ENCODE peak calls at places on chromosomes 12 and 14, in ten cellular contexts. D, J, C, N, I, Z, X, M, Q and S are unnamed samples.

GRCh38 chr12:132023658-132024057 is 73.9 kb downstream of the EP400 start:
- DNase-seq in D (no peak), N (no peak), M (no peak), I (no peak), J (no peak), Z (no peak), C (no peak), Q (peak), X (no peak), S (no peak)

GRCh38 chr14:103204852-103205540 is 81.7 kb downstream of the TNFAIP2 start:
- DNase-seq in D (no peak), I (no peak), C (no peak), M (peak), Q (no peak), X (no peak), J (no peak), N (no peak), Z (peak), S (no peak)

GRCh38 chr12:10179871-10180270 is 1.0 kb downstream of the TMEM52B start:
- DNase-seq in Q (no peak), Z (peak), J (no peak), M (no peak), I (no peak), N (no peak), C (no peak), X (no peak), D (no peak), S (no peak)

GRCh38 chr14:69055125-69055524 is 76.0 kb upstream of the ACTN1 start:
- DNase-seq in J (no peak), Q (no peak), M (peak), C (no peak), Z (peak), D (no peak), I (no peak), N (no peak), X (no peak), S (no peak)

GRCh38 chr14:50935126-50936090 is 8.9 kb downstream of the PYGL start:
- DNase-seq in J (no peak), X (no peak), N (no peak), I (no peak), M (no peak), Q (no peak), C (no peak), Z (no peak), D (no peak), S (no peak)

GRCh38 chr12:52836042-52836466 is 1.9 kb upstream of the KRT79 start:
- DNase-seq in M (peak), Q (no peak), D (no peak), N (no peak), Z (peak), J (no peak), X (no peak), C (no peak), I (no peak), S (no peak)

GRCh38 chr12:130739571-130739970 is 23.5 kb upstream of the RIMBP2 start:
- DNase-seq in Q (no peak), Z (no peak), J (no peak), X (no peak), N (peak), M (no peak), C (no peak), D (no peak), I (no peak), S (no peak)

GRCh38 chr12:76144253-76144564 is 59.7 kb upstream of the NAP1L1 start:
- DNase-seq in N (no peak), M (no peak), I (peak), D (no peak), C (peak), Z (peak), J (no peak), Q (no peak), X (no peak), S (no peak)

GRCh38 chr12:25855716-25856115 is 102.8 kb upstream of the RASSF8 start:
- DNase-seq in N (no peak), D (no peak), Z (peak), I (no peak), Q (no peak), M (peak), C (no peak), X (no peak), J (no peak), S (no peak)

GRCh38 chr12:112824166-112824565 is 32.6 kb downstream of the RPH3A start:
- DNase-seq in D (no peak), Z (no peak), X (no peak), M (no peak), J (no peak), Q (no peak), I (no peak), N (no peak), C (no peak), S (no peak)

GRCh38 chr12:108196921-108197320 is 67.8 kb downstream of the WSCD2 start:
- DNase-seq in X (no peak), M (no peak), Z (no peak), J (no peak), D (no peak), N (no peak), Q (no peak), I (no peak), C (no peak), S (no peak)

GRCh38 chr14:69092840-69093422 is 60.0 kb downstream of the DCAF5 start:
- DNase-seq in Z (peak), X (no peak), I (no peak), N (no peak), J (no peak), Q (no peak), D (no peak), M (no peak), C (no peak), S (no peak)

GRCh38 chr14:26415618-26416123 is 182.2 kb downstream of the NOVA1 start:
- DNase-seq in D (no peak), M (no peak), I (peak), C (peak), N (no peak), X (peak), J (no peak), Z (no peak), Q (no peak), S (peak)

GRCh38 chr12:107436376-107436775 is 249.2 kb upstream of the PWP1 start:
- DNase-seq in Z (peak), I (no peak), M (peak), X (no peak), N (no peak), Q (no peak), J (no peak), D (no peak), C (no peak), S (no peak)

GRCh38 chr12:639988-640387 is 23.3 kb downstream of the NINJ2 start:
- DNase-seq in C (no peak), X (no peak), D (no peak), J (no peak), M (no peak), N (no peak), I (no peak), Q (no peak), Z (no peak), S (no peak)

GRCh38 chr12:116931665-116932064 is 20.9 kb downstream of the FBXW8 start:
- DNase-seq in X (no peak), J (no peak), Q (no peak), I (no peak), C (no peak), D (no peak), Z (no peak), M (no peak), N (no peak), S (no peak)

GRCh38 chr12:2251485-2252179 is 198.8 kb downstream of the CACNA1C start:
- DNase-seq in X (no peak), D (no peak), Q (no peak), M (no peak), J (no peak), C (no peak), N (no peak), I (no peak), Z (peak), S (no peak)

GRCh38 chr12:2543801-2544200 is 251.0 kb upstream of the FKBP4 start:
- DNase-seq in J (no peak), M (no peak), I (no peak), C (no peak), Z (no peak), Q (no peak), N (no peak), D (no peak), X (no peak), S (no peak)

GRCh38 chr12:63821781-63822251 is 22.7 kb upstream of the SRGAP1 start:
- DNase-seq in M (no peak), Z (peak), X (peak), D (no peak), C (no peak), N (peak), Q (peak), J (no peak), I (no peak), S (no peak)

GRCh38 chr12:116142936-116143882 is 134.3 kb downstream of the MED13L start:
- DNase-seq in Q (no peak), I (no peak), N (no peak), M (peak), X (no peak), D (no peak), C (no peak), J (no peak), Z (peak), S (no peak)

GRCh38 chr12:60834372-60834771 is 1238.5 kb downstream of the SLC16A7 start:
- DNase-seq in J (no peak), C (no peak), N (no peak), I (no peak), M (no peak), Q (no peak), D (no peak), Z (no peak), X (no peak), S (no peak)

DNA sequence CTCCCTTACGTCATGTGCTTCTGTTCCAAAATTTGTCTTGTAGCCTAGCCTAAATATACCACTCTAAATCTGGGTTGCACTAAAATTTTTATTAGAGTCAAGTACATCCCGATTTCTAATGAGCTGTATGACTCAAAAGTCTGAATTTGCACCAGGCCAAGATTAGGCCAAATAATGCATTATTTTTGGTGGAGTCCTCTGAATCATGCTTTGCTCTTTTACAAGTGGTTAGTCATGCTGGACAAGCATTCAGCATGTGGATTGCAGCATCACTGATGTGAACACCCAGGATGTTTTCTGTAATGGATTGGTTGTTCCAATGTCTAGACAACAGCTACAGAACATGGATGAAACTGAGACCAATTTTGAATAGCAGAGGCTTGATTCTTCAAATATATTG is 23.7 kb downstream of the HEBP1 start:
- DNase-seq in D (no peak), I (peak), X (peak), Z (peak), C (no peak), M (peak), N (no peak), Q (no peak), J (no peak), S (peak)
- H3K27ac ChIP-seq in D (no peak), I (no peak), X (peak), Z (no peak), C (peak), M (peak), N (no peak), Q (peak), J (no peak), S (peak)

GRCh38 chr14:104680056-104680805 is 9.2 kb upstream of the INF2 start:
- DNase-seq in Q (peak), Z (peak), J (no peak), D (no peak), C (peak), M (peak), X (peak), I (peak), N (peak), S (peak)

GRCh38 chr14:104683653-104684448 is 5.6 kb upstream of the INF2 start:
- DNase-seq in I (no peak), D (no peak), Q (no peak), M (no peak), J (no peak), C (no peak), X (no peak), N (peak), Z (no peak), S (peak)

GRCh38 chr14:104680806-104681688 is 8.4 kb upstream of the INF2 start:
- DNase-seq in Q (peak), Z (peak), D (no peak), X (peak), C (peak), M (peak), J (no peak), I (peak), N (peak), S (peak)

GRCh38 chr14:104682107-104682593 is 7.3 kb upstream of the INF2 start:
- DNase-seq in D (no peak), C (no peak), X (no peak), M (no peak), I (no peak), Z (no peak), J (no peak), N (peak), Q (peak), S (no peak)

GRCh38 chr14:104681689-104682074 is 7.7 kb upstream of the INF2 start:
- DNase-seq in Q (peak), M (peak), X (peak), N (peak), I (peak), D (peak), C (peak), J (no peak), Z (peak), S (peak)
- H3K4me3 ChIP-seq in Q (peak), M (no peak), X (peak), N (no peak), I (no peak), D (no peak), C (peak), J (no peak), Z (peak), S (peak)

GRCh38 chr14:88542857-88543795 is 11.7 kb downstream of the PTPN21 start:
- DNase-seq in C (no peak), J (no peak), D (no peak), I (no peak), Q (no peak), X (no peak), Z (no peak), M (no peak), N (no peak), S (no peak)
- H3K27ac ChIP-seq in C (no peak), J (no peak), D (no peak), I (no peak), Q (no peak), X (no peak), Z (no peak), M (no peak), N (peak), S (no peak)

DNA sequence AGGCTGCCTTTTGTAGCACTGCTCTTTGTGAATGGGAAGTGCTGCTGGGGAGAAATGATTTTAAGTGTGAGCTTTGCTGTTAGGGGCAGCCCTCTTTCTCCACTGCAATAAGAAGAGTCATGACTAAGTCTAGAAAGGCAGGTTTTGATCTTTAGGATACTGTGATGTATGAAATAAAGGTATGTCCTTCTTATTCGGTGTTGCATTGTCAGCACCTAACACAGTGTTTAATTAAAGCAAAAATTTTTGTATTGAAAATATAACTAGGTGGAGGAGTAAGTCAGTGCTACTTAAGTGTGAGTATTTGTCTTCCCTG is 81.5 kb downstream of the ETV6 start:
- DNase-seq in Z (no peak), C (no peak), M (no peak), J (no peak), N (no peak), X (no peak), D (no peak), Q (no peak), I (no peak), S (no peak)
- H3K4me3 ChIP-seq in Z (no peak), C (no peak), M (no peak), J (no peak), N (no peak), X (no peak), D (no peak), Q (no peak), I (no peak), S (no peak)

GRCh38 chr14:95891742-95892141 is 15.1 kb downstream of the TUNAR start:
- DNase-seq in X (no peak), D (no peak), M (peak), I (no peak), Q (no peak), C (no peak), J (no peak), Z (peak), N (no peak), S (no peak)
- H3K27ac ChIP-seq in X (no peak), D (no peak), M (peak), I (no peak), Q (no peak), C (no peak), J (no peak), Z (no peak), N (no peak), S (no peak)

DNA sequence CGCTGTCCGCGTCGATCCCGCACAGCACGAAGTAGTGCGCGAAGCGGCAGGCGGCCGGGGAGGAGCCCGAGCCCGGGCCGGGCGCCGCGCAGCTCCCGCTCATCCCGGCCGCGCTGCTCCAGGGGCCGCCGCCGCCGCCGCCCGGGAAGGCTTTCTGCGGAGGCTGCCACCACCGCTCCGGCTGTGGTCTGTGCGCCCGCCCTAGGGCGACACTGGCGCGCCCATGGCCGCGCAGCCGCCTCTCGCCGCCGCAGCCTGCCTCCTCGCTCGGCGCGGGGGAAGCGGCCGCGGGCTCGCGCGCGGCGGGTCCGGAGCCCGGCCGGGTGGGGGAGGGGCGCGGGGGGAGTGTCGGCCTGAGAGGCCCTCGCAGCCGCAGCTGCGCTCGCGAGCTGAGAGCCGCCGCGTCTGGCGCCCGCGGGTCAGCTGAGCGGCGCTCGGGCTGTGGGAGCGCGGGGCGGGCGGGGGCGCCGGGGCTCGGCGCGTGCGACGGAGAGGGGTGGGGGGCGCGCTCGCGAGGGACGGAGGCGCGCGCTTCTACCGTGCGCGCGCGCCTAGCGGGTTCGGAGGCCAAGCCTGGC is at the start of gene DENND5B:
- DNase-seq in I (peak), J (no peak), Q (peak), Z (peak), X (peak), M (peak), D (peak), C (peak), N (peak), S (peak)
- H3K4me3 ChIP-seq in I (peak), J (peak), Q (peak), Z (peak), X (peak), M (peak), D (peak), C (peak), N (peak), S (peak)

GRCh38 chr14:86168376-86168775 is 638.4 kb downstream of the FLRT2 start:
- DNase-seq in J (no peak), X (no peak), D (no peak), Z (no peak), M (no peak), Q (no peak), C (no peak), I (peak), N (no peak), S (no peak)

DNA sequence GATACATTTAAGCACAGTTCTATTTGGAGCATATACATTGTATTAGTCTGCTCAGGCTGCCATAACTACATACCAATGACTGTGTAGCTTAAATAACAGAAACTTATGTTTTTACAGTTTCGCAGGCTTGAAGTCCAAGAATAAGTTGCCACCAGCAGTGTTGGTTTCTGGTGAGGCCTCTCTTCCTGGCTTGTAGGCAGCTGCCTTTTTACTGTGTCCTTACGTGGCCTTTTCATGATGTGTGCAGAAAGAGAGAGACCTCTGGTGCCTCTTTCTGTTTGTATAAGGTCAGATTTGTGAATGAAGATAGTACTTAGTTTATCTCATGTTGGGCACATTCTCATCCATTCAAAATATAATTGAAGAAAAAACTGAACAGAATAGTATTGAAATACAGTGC is 636.6 kb downstream of the FLRT2 start:
- DNase-seq in C (no peak), D (no peak), Z (no peak), N (no peak), X (no peak), I (no peak), Q (no peak), J (no peak), M (no peak), S (no peak)
- H3K27ac ChIP-seq in C (no peak), D (no peak), Z (no peak), N (no peak), X (no peak), I (no peak), Q (no peak), J (no peak), M (no peak), S (no peak)